ENCODE peak calls at places on chromosomes 5 and 9, in six cellular contexts. H is IMR-90, O is HCT116, P is testis, D is breast epithelium, B is body of pancreas. U is an unnamed sample.

GRCh38 chr5:108727154-108727638 is 20.5 kb upstream of the FER start:
- DNase-seq in H (peak; percentile 24), D (peak; percentile 38), O (no peak), P (peak; percentile 52), B (peak; percentile 69), U (peak; percentile 29)

GRCh38 chr5:38466444-38467189 is 89.8 kb downstream of the LIFR start:
- DNase-seq in B (peak; percentile 35), P (peak; percentile 89), H (no peak), O (no peak), D (peak; percentile 79), U (no peak)

GRCh38 chr9:110114888-110115259 is 93.1 kb downstream of the C9orf152 start:
- DNase-seq in D (no peak), O (no peak), P (peak; percentile 23), H (peak; percentile 44), B (no peak), U (no peak)

GRCh38 chr5:109223521-109223920 is 186.3 kb downstream of the PJA2 start:
- DNase-seq in H (no peak), P (no peak), D (no peak), O (no peak), B (no peak), U (no peak)

GRCh38 chr9:134061019-134061687 is 6.7 kb downstream of the BRD3 start:
- DNase-seq in H (no peak), D (no peak), P (peak; percentile 12), B (no peak), O (no peak), U (no peak)

GRCh38 chr9:92292338-92293074 is 991 bp downstream of the IARS1 start:
- DNase-seq in O (no peak), D (no peak), B (no peak), H (peak; percentile 24), P (no peak), U (no peak)

GRCh38 chr9:29511680-29512079 is 1938.4 kb upstream of the C9orf72 start:
- DNase-seq in O (no peak), D (no peak), P (no peak), B (no peak), H (no peak), U (no peak)

GRCh38 chr9:21002040-21002439 is 29.4 kb downstream of the HACD4 start:
- DNase-seq in O (no peak), P (no peak), B (no peak), D (no peak), H (no peak), U (no peak)

GRCh38 chr5:145991044-145991575 is 54.7 kb downstream of the SH3RF2 start:
- DNase-seq in O (no peak), P (no peak), D (no peak), H (peak; percentile 68), B (no peak), U (no peak)

GRCh38 chr5:97094579-97095317 is 47.7 kb downstream of the LIX1 start:
- DNase-seq in B (no peak), H (no peak), O (no peak), D (no peak), P (no peak), U (no peak)

DNA sequence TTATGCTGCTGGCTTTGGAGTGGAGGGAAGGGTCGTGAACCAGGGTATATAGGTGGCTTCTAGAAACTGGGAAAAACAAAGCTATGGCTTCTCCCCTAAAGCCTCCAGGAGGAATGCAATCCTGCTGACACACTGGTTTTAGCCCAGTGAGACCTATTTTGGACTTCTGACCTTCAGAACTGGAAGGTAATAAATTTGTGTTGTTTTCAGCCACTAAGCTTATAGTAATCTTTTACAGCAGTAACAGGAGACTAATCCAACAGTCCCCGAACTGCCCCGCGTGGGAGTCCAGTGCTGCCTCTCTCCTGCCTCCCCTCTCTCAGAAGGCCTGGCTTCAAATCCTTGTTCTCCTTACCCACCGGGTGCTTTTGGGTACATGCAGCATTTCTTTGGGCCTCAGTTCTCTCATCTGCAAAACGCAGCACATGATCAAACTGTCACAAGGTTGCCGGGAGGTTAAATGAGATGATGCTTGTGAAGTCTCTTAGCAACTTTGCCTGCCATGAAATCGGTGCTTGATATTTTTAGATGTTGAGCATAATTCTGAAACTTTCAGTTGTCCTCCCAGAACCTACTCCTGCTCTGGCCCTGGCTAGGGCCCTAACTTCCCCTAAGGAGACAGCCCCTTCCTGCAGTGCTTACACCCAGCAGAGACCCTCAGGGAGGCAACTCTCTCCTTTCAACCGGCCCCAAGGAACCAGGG is 127.3 kb upstream of the BOD1 start:
- DNase-seq in D (no peak), P (no peak), O (no peak), H (no peak), B (no peak), U (no peak)
- H3K4me1 ChIP-seq in D (no peaks in the 10 kb centered on the region), P (no peaks in the 10 kb centered on the region), O (peaks cover 7% of the 10 kb centered on the region), H (peaks cover 3% of the 10 kb centered on the region), B (no peaks in the 10 kb centered on the region), U (no peaks in the 10 kb centered on the region)

DNA sequence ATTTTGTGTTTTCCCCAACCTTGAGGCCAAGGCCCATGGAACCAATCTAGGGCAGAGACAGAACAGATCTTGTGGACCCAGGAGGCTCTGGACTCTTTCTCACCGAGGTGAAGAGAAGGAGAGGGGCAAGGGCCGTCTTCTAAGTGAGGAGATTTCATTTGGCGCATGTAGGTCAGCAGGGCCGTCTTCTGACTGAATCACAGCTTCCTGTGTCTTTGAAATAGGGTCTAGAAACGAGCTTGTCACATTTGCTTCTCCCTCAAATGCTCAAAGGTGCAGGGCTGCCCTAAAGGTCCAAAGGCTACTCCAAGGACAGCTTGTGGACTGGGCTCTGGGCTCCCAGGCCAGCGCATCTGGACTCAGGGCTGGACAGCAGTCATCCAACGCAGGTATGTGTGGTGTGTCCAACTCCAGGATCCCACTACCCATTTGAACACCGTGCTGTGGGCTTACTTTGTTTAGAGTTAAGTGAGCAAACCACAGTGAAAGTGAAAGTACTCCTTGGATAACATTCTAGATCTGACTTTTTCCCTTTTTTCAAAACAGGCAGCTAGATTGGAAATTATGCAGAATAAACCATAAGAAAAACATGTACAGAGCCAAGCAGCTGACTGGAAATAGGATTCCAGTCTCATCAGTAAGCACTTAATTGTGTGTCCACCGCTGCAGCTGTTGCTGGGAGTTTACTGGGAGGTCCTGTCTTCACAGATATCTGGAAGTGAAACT is 357.0 kb downstream of the GADD45G start:
- DNase-seq in P (peak; percentile 51), D (no peak), O (no peak), H (peak; percentile 17), B (no peak), U (no peak)
- H3K4me3 ChIP-seq in P (no peak overlapping the region), D (no peak overlapping the region), O (no peak overlapping the region), H (no peak overlapping the region), B (no peak overlapping the region), U (no peak overlapping the region)

DNA sequence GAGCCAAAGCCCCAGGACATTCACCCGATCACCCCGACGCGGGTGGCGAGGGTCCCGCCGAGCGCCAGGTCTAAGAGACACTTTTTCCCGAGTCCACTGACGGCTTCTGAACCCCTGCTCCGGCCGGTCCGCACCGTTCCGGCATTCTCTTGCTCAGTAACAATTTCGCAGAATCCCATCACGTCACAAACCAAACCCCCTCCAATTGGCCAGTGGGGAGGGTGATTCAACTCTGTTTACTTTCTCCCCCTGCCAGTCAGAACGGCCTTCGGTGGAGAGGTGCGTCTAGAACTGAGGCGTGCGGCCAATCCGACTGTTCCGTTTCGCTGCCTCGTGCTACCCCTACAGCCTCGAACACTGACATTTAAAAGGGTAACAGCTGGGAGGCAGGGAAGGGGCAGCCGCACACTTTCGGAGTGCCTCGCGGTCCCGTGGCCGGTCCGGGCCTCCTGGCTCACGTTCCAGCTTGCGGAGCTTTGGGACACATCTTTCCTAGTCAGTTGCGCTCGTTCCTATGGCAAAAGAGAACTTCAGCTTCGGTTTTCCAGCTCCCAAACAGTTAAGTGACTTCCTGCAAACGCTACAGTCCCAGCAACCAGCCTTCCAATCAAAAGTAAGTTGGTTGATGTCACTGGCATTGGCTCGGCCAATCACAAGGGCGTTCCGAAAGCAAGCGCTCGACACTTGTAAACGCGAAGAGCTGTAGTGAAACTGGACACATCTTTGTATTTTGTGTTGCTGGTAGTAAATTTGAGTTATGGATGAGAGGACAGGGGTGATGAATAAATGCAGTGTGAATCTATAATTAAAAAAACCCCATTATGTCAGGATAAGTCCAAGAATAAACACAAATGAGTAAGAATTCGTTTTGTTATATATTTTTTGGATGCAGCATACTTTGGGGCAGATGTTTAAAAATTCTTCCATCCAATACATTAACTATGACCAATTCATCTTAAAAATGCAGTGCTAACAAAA is at the start of gene KLF9:
- DNase-seq in O (peak; percentile 89), H (peak; percentile 97), B (peak; percentile 98), P (peak; percentile 98), D (peak; percentile 98), U (peak; percentile 97)
- TF ChIP-seq POLR2A in O (no peak), H (peak; percentile 97), B (no peak), P (peak; percentile 73), D (peak; percentile 94), U (peak; percentile 97)

GRCh38 chr5:16733597-16733996 is 116.8 kb upstream of the RETREG1 start:
- DNase-seq in D (no peak), B (no peak), H (no peak), O (no peak), P (no peak), U (no peak)
- H3K4me1 ChIP-seq in D (peaks cover 10% of the 10 kb centered on the region), B (peaks cover 37% of the 10 kb centered on the region), H (peaks cover 17% of the 10 kb centered on the region), O (peaks cover 5% of the 10 kb centered on the region), P (peaks cover 14% of the 10 kb centered on the region), U (no peaks in the 10 kb centered on the region)